ENCODE peak calls at places on chromosomes 16 and 17, in six cellular contexts. C, R, N, J, A and V are unnamed samples.
A peak's percentile ranks its signal among the peaks of the same experiment; 100 is the strongest.

GRCh38 chr17:81902023-81902652 is at the start of gene NPB:
- DNase-seq in N (no peak), J (peak; percentile 66), R (peak; percentile 47), A (no peak), C (peak; percentile 11), V (no peak)

GRCh38 chr17:19987897-19988296 is 10.3 kb upstream of the AKAP10 start:
- DNase-seq in N (no peak), R (no peak), J (peak; percentile 24), C (no peak), A (no peak), V (peak; percentile 2)

GRCh38 chr17:56297142-56297541 is 143.9 kb downstream of the ANKFN1 start:
- DNase-seq in N (no peak), J (no peak), A (peak; percentile 39), C (no peak), R (peak; percentile 57), V (no peak)

GRCh38 chr17:81404557-81405165 is 9.4 kb downstream of the BAHCC1 start:
- DNase-seq in A (no peak), C (no peak), N (no peak), R (no peak), J (no peak), V (peak; percentile 56)

GRCh38 chr17:37147301-37147812 is 198.6 kb downstream of the AATF start:
- DNase-seq in R (peak; percentile 8), C (peak; percentile 10), A (no peak), N (no peak), J (no peak), V (no peak)

GRCh38 chr16:66359811-66360608 is 6.5 kb upstream of the CDH5 start:
- DNase-seq in J (no peak), N (peak; percentile 53), R (no peak), C (no peak), A (no peak), V (no peak)

GRCh38 chr16:88303890-88304819 is 78.6 kb upstream of the ZNF469 start:
- DNase-seq in N (peak; percentile 46), A (no peak), R (peak; percentile 87), C (peak; percentile 74), J (no peak), V (peak; percentile 27)

GRCh38 chr17:77819497-77819896 is 139.0 kb upstream of the TNRC6C start:
- DNase-seq in N (no peak), J (no peak), A (no peak), C (no peak), R (no peak), V (peak; percentile 21)

GRCh38 chr16:85570213-85570734 is 42.8 kb upstream of the GSE1 start:
- DNase-seq in J (no peak), C (no peak), R (no peak), A (no peak), N (no peak), V (no peak)

GRCh38 chr17:58310511-58311428 is 17.8 kb downstream of the TSPOAP1 start:
- DNase-seq in A (no peak), N (peak; percentile 5), C (no peak), J (no peak), R (no peak), V (no peak)

GRCh38 chr16:85749686-85750020 is 1.2 kb downstream of the C16orf74 start:
- DNase-seq in C (no peak), R (no peak), N (no peak), A (no peak), J (no peak), V (no peak)

GRCh38 chr17:38327936-38328335 is 15.8 kb downstream of the GPR179 start:
- DNase-seq in C (no peak), R (no peak), N (no peak), A (peak; percentile 21), J (no peak), V (no peak)

GRCh38 chr17:28470266-28471126 is 2.9 kb upstream of the SLC13A2 start:
- DNase-seq in C (no peak), N (no peak), R (no peak), J (peak; percentile 40), A (no peak), V (no peak)

GRCh38 chr16:19167710-19168172 is 299 bp upstream of the SYT17 start:
- DNase-seq in R (peak; percentile 80), N (peak; percentile 64), A (peak; percentile 83), C (no peak), J (peak; percentile 72), V (peak; percentile 89)

GRCh38 chr16:102060-102855 is 24.2 kb downstream of the MPG start:
- DNase-seq in C (no peak), N (peak; percentile 69), A (no peak), R (no peak), J (no peak), V (peak; percentile 45)

GRCh38 chr17:52064791-52065211 is 93.7 kb downstream of the CA10 start:
- DNase-seq in N (no peak), C (peak; percentile 80), A (no peak), J (no peak), R (no peak), V (no peak)

GRCh38 chr17:67044016-67044772 is at the start of gene CACNG1:
- DNase-seq in A (no peak), N (no peak), J (no peak), R (no peak), C (no peak), V (peak; percentile 58)

GRCh38 chr16:85856585-85856984 is 42.4 kb upstream of the IRF8 start:
- DNase-seq in A (no peak), R (no peak), C (no peak), J (no peak), N (no peak), V (no peak)

GRCh38 chr17:17783825-17784598 is 52.8 kb downstream of the SREBF1 start:
- DNase-seq in C (peak; percentile 35), N (peak; percentile 72), J (no peak), A (peak; percentile 67), R (peak; percentile 25), V (peak; percentile 98)

GRCh38 chr16:17342031-17342430 is 128.7 kb downstream of the XYLT1 start:
- DNase-seq in A (no peak), N (no peak), R (no peak), C (no peak), J (no peak), V (no peak)

GRCh38 chr17:69997332-69997731 is 77.7 kb upstream of the KCNJ16 start:
- DNase-seq in J (no peak), R (peak; percentile 74), A (no peak), N (no peak), C (peak; percentile 6), V (no peak)

GRCh38 chr17:77279448-77280303 is 138.9 kb downstream of the SEC14L1 start:
- DNase-seq in R (peak; percentile 45), C (peak; percentile 27), J (peak; percentile 95), A (peak; percentile 67), N (no peak), V (no peak)

GRCh38 chr17:5373112-5373511 is 46.4 kb downstream of the NUP88 start:
- DNase-seq in C (no peak), J (no peak), N (no peak), R (no peak), A (no peak), V (no peak)

GRCh38 chr16:65034915-65035314 is 86.9 kb downstream of the CDH11 start:
- DNase-seq in A (peak; percentile 35), N (no peak), J (no peak), R (no peak), C (no peak), V (no peak)

GRCh38 chr16:89020068-89020924 is 43.3 kb upstream of the CBFA2T3 start:
- DNase-seq in N (no peak), A (no peak), C (no peak), R (no peak), J (peak; percentile 87), V (no peak)

GRCh38 chr16:14286381-14287230 is 215.5 kb downstream of the MRTFB start:
- DNase-seq in C (no peak), N (no peak), J (no peak), A (peak; percentile 64), R (no peak), V (no peak)

GRCh38 chr16:3235856-3236669 is 1.1 kb upstream of the ZNF200 start:
- DNase-seq in A (peak; percentile 72), N (peak; percentile 35), C (no peak), R (no peak), J (peak; percentile 66), V (peak; percentile 24)

GRCh38 chr16:56409195-56409594 is 16.1 kb downstream of the AMFR start:
- DNase-seq in A (no peak), C (peak; percentile 56), J (no peak), R (peak; percentile 38), N (no peak), V (no peak)

DNA sequence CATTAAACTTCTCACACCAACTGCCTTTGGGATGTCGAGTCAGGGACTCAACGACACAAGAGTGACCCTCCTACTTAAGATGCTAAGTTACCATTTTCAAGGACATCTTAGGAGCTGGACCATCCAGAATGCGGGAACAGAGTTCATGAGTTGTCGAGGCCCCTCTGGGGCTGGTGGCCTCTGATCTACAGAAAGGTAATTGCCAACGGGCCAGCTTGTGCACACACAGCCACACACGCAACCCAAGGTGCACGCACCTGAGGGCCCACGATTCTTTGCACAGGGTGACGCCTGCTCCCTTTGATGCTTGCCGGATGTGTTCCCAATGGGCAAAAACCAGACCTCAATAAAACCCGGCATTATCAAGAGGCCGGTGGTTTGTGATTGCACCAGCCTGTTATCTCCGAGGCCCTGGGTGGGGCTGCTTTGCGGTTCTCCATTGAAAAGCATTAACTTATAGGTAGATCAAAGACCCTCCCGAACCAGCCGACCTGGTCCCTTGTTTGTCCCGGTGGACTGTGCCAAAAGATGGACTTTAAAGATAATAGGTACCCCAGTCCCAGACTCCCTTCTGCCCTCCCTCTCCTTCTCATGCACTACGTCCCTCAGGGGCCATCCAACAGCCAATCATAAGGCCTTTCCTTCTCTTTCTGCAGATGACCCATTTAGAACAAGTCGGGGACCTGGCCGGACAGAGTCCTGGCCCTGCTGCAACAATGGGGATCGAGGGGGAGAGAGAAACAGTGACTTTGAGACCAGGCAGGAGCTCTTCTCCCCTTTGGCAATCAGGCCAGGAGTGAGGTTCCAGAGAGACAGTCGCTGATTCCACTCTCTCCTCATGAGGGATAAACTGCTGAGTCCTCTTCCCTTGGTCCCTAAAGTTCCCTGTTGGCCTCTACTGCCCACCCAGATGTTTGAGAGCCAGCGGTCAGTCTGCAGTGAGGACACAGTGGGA is 292.5 kb downstream of the SOX9 start:
- DNase-seq in C (no peak), A (no peak), R (no peak), N (no peak), J (no peak), V (no peak)
- H3K4me1 ChIP-seq in C (peaks cover 28% of the 10 kb centered on the region), A (no peaks in the 10 kb centered on the region), R (peaks cover 14% of the 10 kb centered on the region), N (no peaks in the 10 kb centered on the region), J (no peaks in the 10 kb centered on the region), V (peaks cover 31% of the 10 kb centered on the region)

DNA sequence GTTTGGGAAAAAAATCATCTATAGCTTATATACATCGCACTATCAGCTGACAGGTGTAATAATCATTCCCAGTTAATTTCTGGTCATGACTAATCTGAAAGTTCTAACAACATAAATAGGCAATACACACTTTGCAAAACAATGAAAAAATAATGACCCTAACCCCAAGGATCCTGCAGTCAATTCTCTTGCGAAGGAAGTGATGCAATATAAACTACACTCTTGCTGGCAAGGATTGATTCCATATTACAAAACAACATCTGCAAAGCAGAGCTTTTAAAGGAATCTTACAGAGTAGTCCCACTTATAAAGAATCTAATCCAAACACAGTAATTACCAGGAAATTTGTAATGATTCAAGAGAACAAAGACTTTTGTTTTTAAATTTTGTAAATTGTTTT is 73.4 kb downstream of the MYO1D start:
- DNase-seq in C (no peak), N (no peak), A (no peak), J (no peak), R (peak; percentile 1), V (no peak)
- H3K4me1 ChIP-seq in C (peaks cover 33% of the 10 kb centered on the region), N (peaks cover 6% of the 10 kb centered on the region), A (no peaks in the 10 kb centered on the region), J (peaks cover 10% of the 10 kb centered on the region), R (peaks cover 78% of the 10 kb centered on the region), V (no peaks in the 10 kb centered on the region)

GRCh38 chr16:30399435-30400186 is 4.4 kb downstream of the ZNF48 start:
- DNase-seq in R (no peak), J (no peak), N (no peak), A (peak; percentile 37), C (no peak), V (peak; percentile 20)
- H3K4me1 ChIP-seq in R (peaks cover 6% of the 10 kb centered on the region), J (peaks cover 25% of the 10 kb centered on the region), N (peaks cover 19% of the 10 kb centered on the region), A (no peaks in the 10 kb centered on the region), C (no peaks in the 10 kb centered on the region), V (peaks cover 11% of the 10 kb centered on the region)

GRCh38 chr17:41692722-41693521 is 4.2 kb downstream of the EIF1 start:
- DNase-seq in C (peak; percentile 47), N (no peak), R (peak; percentile 19), J (no peak), A (no peak), V (no peak)
- H3K4me1 ChIP-seq in C (no peaks in the 10 kb centered on the region), N (peaks cover 50% of the 10 kb centered on the region), R (peaks cover 34% of the 10 kb centered on the region), J (peaks cover 29% of the 10 kb centered on the region), A (peaks cover 3% of the 10 kb centered on the region), V (peaks cover 5% of the 10 kb centered on the region)